ENCODE peak calls at places on chromosomes 16 and 17, in five cellular contexts. One of them, this sample, is unnamed.
A peak's percentile ranks its signal among the peaks of the same experiment; 100 is the strongest.

GRCh38 chr17:41058741-41059140 is 1.2 kb downstream of the KRTAP2-3 start:
- DNase-seq in trophoblast cell: no peak
- DNase-seq in IMR-90: peak; percentile 57
- DNase-seq in H1: no peak
- DNase-seq in neuronal stem cell: no peak
- DNase-seq in this sample: no peak

GRCh38 chr16:1941924-1942809 is 832 bp downstream of the MSRB1 start:
- DNase-seq in neuronal stem cell: no peak
- DNase-seq in H1: no peak
- DNase-seq in trophoblast cell: peak; percentile 79
- DNase-seq in IMR-90: no peak
- DNase-seq in this sample: peak; percentile 29

GRCh38 chr16:81140930-81141780 is 45.0 kb upstream of the GCSH start:
- DNase-seq in IMR-90: no peak
- DNase-seq in neuronal stem cell: no peak
- DNase-seq in trophoblast cell: peak; percentile 98
- DNase-seq in H1: peak; percentile 84
- DNase-seq in this sample: peak; percentile 81

GRCh38 chr17:79127534-79128135 is 53.0 kb downstream of the ENGASE start:
- DNase-seq in H1: no peak
- DNase-seq in neuronal stem cell: no peak
- DNase-seq in trophoblast cell: no peak
- DNase-seq in IMR-90: no peak
- DNase-seq in this sample: no peak

GRCh38 chr17:81184596-81184995 is 18.6 kb upstream of the AATK start:
- DNase-seq in IMR-90: no peak
- DNase-seq in H1: no peak
- DNase-seq in trophoblast cell: no peak
- DNase-seq in neuronal stem cell: peak; percentile 26
- DNase-seq in this sample: peak; percentile 73

GRCh38 chr17:71709271-71709670 is 411.5 kb upstream of the SOX9 start:
- DNase-seq in IMR-90: peak; percentile 22
- DNase-seq in neuronal stem cell: no peak
- DNase-seq in trophoblast cell: no peak
- DNase-seq in H1: no peak
- DNase-seq in this sample: no peak

GRCh38 chr17:7014995-7015586 is 2.7 kb downstream of the RNASEK start:
- DNase-seq in H1: no peak
- DNase-seq in trophoblast cell: peak; percentile 39
- DNase-seq in IMR-90: peak; percentile 66
- DNase-seq in neuronal stem cell: no peak
- DNase-seq in this sample: no peak

GRCh38 chr16:11673091-11674000 is 5.1 kb downstream of the SNN start:
- DNase-seq in neuronal stem cell: no peak
- DNase-seq in IMR-90: no peak
- DNase-seq in trophoblast cell: no peak
- DNase-seq in H1: no peak
- DNase-seq in this sample: no peak

GRCh38 chr17:50967795-50968194 is 101.6 kb upstream of the TOB1 start:
- DNase-seq in IMR-90: peak; percentile 16
- DNase-seq in trophoblast cell: no peak
- DNase-seq in neuronal stem cell: no peak
- DNase-seq in H1: no peak
- DNase-seq in this sample: no peak

GRCh38 chr17:2796164-2797140 is at the start of gene RAP1GAP2:
- DNase-seq in H1: no peak
- DNase-seq in IMR-90: no peak
- DNase-seq in neuronal stem cell: no peak
- DNase-seq in trophoblast cell: peak; percentile 13
- DNase-seq in this sample: no peak

GRCh38 chr16:11877374-11877773 is 26.0 kb upstream of the RSL1D1 start:
- DNase-seq in IMR-90: peak; percentile 43
- DNase-seq in trophoblast cell: peak; percentile 98
- DNase-seq in H1: no peak
- DNase-seq in neuronal stem cell: no peak
- DNase-seq in this sample: no peak

GRCh38 chr17:40922239-40922638 is 15.2 kb downstream of the KRT23 start:
- DNase-seq in IMR-90: peak; percentile 88
- DNase-seq in H1: no peak
- DNase-seq in neuronal stem cell: no peak
- DNase-seq in trophoblast cell: peak; percentile 71
- DNase-seq in this sample: no peak

GRCh38 chr17:80254396-80255241 is 6.0 kb upstream of the RNF213 start:
- DNase-seq in trophoblast cell: peak; percentile 99
- DNase-seq in H1: no peak
- DNase-seq in neuronal stem cell: no peak
- DNase-seq in IMR-90: peak; percentile 91
- DNase-seq in this sample: peak; percentile 32

GRCh38 chr17:83111516-83112282 is 32.3 kb downstream of the METRNL start:
- DNase-seq in IMR-90: no peak
- DNase-seq in trophoblast cell: no peak
- DNase-seq in neuronal stem cell: no peak
- DNase-seq in H1: no peak
- DNase-seq in this sample: no peak
- H2BK120ac ChIP-seq in IMR-90: peak overlapping the region; percentile 99
- H2BK120ac ChIP-seq in trophoblast cell: no peak overlapping the region
- H2BK120ac ChIP-seq in neuronal stem cell: no peak overlapping the region
- H2BK120ac ChIP-seq in H1: no peak overlapping the region
- H2BK120ac ChIP-seq in this sample: no peak overlapping the region

GRCh38 chr17:44121997-44122824 is 1.2 kb downstream of the HDAC5 start:
- DNase-seq in IMR-90: no peak
- DNase-seq in trophoblast cell: no peak
- DNase-seq in H1: no peak
- DNase-seq in neuronal stem cell: no peak
- DNase-seq in this sample: no peak

GRCh38 chr17:44122825-44123355 is 551 bp downstream of the HDAC5 start:
- DNase-seq in IMR-90: no peak
- DNase-seq in neuronal stem cell: no peak
- DNase-seq in trophoblast cell: no peak
- DNase-seq in H1: no peak
- DNase-seq in this sample: no peak

GRCh38 chr17:44121206-44121605 is 2.2 kb downstream of the HDAC5 start:
- DNase-seq in neuronal stem cell: no peak
- DNase-seq in IMR-90: no peak
- DNase-seq in trophoblast cell: no peak
- DNase-seq in H1: no peak
- DNase-seq in this sample: peak; percentile 34

GRCh38 chr17:44124118-44124438 is 637 bp upstream of the HDAC5 start:
- DNase-seq in H1: no peak
- DNase-seq in trophoblast cell: no peak
- DNase-seq in neuronal stem cell: no peak
- DNase-seq in IMR-90: no peak
- DNase-seq in this sample: no peak

DNA sequence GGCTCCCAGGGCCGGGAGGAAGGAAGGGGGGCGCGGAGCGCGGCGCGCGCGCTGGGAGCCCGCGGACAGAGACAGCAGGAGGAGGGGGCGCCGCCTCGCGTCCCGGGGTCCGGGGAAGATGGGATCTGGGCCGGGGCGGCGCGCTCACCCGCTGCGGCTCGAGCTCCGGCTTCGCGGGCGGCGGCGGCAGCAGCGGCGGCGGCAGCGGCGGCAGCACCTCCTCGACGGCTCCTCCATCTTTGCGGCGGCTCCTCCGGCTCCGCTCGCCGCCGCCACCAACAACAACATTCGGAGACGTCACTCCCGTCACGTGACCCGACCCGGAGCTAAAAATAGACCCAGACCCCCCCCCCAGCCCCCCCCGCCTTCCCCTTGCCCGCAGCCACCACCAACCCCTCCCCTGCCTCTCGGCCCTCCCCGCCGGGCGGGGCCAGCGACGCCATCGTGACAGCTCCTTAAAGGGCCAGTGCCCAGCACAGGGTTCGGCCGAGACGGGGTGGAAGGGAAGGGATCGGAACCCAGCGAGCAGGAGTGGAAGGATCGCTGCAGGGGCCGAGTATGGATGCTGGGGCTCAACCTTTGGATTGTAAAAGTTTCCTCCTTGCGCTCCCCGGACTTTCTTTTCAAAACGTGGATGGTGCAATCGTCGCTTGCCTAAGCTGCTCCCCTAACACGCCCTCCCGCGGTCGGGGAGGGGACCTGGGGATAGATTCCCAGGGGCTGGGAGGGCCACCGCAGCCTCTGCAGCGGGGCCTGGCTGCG is at the start of gene HDAC5:
- DNase-seq in H1: peak; percentile 93
- DNase-seq in neuronal stem cell: peak; percentile 91
- DNase-seq in trophoblast cell: peak; percentile 95
- DNase-seq in IMR-90: peak; percentile 91
- DNase-seq in this sample: peak; percentile 99
- H3K14ac ChIP-seq in H1: no peak within 1 kb of the TSS
- H3K14ac ChIP-seq in neuronal stem cell: peak within 1 kb of the TSS; percentile 82
- H3K14ac ChIP-seq in trophoblast cell: peak within 1 kb of the TSS; percentile 98
- H3K14ac ChIP-seq in IMR-90: peak within 1 kb of the TSS; percentile 98
- H3K14ac ChIP-seq in this sample: peak within 1 kb of the TSS; percentile 76

GRCh38 chr16:71540-72341 is 690 bp downstream of the RHBDF1 start:
- DNase-seq in H1: peak; percentile 85
- DNase-seq in neuronal stem cell: peak; percentile 29
- DNase-seq in trophoblast cell: peak; percentile 95
- DNase-seq in IMR-90: peak; percentile 76
- DNase-seq in this sample: peak; percentile 92
- H4K8ac ChIP-seq in H1: no peak overlapping the region
- H4K8ac ChIP-seq in neuronal stem cell: no peak overlapping the region
- H4K8ac ChIP-seq in trophoblast cell: peak overlapping the region; percentile 51
- H4K8ac ChIP-seq in IMR-90: peak overlapping the region; percentile 79
- H4K8ac ChIP-seq in this sample: no peak overlapping the region

GRCh38 chr17:32348483-32348800 is 1.5 kb upstream of the ZNF207 start:
- DNase-seq in neuronal stem cell: no peak
- DNase-seq in IMR-90: no peak
- DNase-seq in H1: no peak
- DNase-seq in trophoblast cell: no peak
- DNase-seq in this sample: no peak

GRCh38 chr17:32350662-32351418 is 883 bp downstream of the ZNF207 start:
- DNase-seq in H1: no peak
- DNase-seq in IMR-90: peak; percentile 62
- DNase-seq in neuronal stem cell: no peak
- DNase-seq in trophoblast cell: peak; percentile 81
- DNase-seq in this sample: no peak

GRCh38 chr17:32349503-32349853 is 479 bp upstream of the ZNF207 start:
- DNase-seq in IMR-90: no peak
- DNase-seq in trophoblast cell: peak; percentile 57
- DNase-seq in neuronal stem cell: no peak
- DNase-seq in H1: no peak
- DNase-seq in this sample: no peak

GRCh38 chr17:32345953-32346600 is 3.9 kb upstream of the ZNF207 start:
- DNase-seq in neuronal stem cell: no peak
- DNase-seq in IMR-90: no peak
- DNase-seq in H1: no peak
- DNase-seq in trophoblast cell: no peak
- DNase-seq in this sample: no peak

GRCh38 chr17:32349854-32350661 is at the start of gene ZNF207:
- DNase-seq in H1: peak; percentile 92
- DNase-seq in neuronal stem cell: peak; percentile 94
- DNase-seq in IMR-90: peak; percentile 97
- DNase-seq in trophoblast cell: peak; percentile 99
- DNase-seq in this sample: peak; percentile 97
- H2BK120ac ChIP-seq in H1: peak within 1 kb of the TSS; percentile 55
- H2BK120ac ChIP-seq in neuronal stem cell: no peak within 1 kb of the TSS
- H2BK120ac ChIP-seq in IMR-90: peak within 1 kb of the TSS; percentile 7
- H2BK120ac ChIP-seq in trophoblast cell: peak within 1 kb of the TSS; percentile 87
- H2BK120ac ChIP-seq in this sample: peak within 1 kb of the TSS; percentile 86

GRCh38 chr16:51119576-51120288 is 31.3 kb downstream of the SALL1 start:
- DNase-seq in H1: no peak
- DNase-seq in IMR-90: peak; percentile 1
- DNase-seq in trophoblast cell: no peak
- DNase-seq in neuronal stem cell: no peak
- DNase-seq in this sample: no peak
- H3K14ac ChIP-seq in H1: no peak overlapping the region
- H3K14ac ChIP-seq in IMR-90: no peak overlapping the region
- H3K14ac ChIP-seq in trophoblast cell: no peak overlapping the region
- H3K14ac ChIP-seq in neuronal stem cell: no peak overlapping the region
- H3K14ac ChIP-seq in this sample: no peak overlapping the region

DNA sequence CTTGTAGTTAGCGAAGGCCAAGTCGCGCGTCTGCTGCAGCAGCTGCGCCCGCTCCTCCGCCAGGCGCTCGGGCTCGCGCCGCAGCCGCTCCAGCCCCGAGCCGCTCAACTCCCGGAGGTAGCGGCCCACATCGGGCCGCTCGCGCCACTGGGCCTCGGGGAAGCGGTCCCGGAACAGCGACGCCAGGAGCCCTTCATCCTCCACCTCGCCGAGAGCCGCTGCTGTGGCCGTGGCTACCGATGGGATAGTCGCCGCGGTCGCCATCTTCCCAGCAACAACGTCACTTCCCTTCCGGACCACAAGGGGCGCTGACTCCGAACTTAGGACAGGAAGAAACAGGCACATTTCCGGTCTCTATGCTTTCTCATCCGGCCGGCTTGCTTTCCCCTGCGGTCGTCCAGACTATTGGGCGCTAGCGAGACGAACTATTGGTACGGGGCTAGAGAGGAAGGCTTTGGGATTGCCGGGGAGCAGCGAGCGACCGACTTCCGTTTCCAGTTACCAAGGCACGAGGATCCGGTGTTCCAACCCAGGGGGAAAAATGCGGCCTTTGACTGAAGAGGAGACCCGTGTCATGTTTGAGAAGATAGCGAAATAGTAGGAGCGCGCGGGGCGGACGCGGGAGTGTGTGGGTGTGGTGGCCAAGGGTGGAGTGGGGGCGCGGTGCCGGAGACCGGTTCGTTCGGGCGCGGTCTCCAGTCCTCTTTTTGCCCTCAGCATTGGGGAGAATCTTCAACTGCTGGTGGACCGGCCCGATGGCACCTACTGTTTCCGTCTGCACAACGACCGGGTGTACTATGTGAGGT is at the start of the genes COG8 and NIP7:
- DNase-seq in trophoblast cell: peak; percentile 99
- DNase-seq in IMR-90: peak; percentile 98
- DNase-seq in H1: peak; percentile 97
- DNase-seq in neuronal stem cell: peak; percentile 97
- DNase-seq in this sample: peak; percentile 97
- H4K8ac ChIP-seq in trophoblast cell: peak within 1 kb of the TSS; percentile 97
- H4K8ac ChIP-seq in IMR-90: peak within 1 kb of the TSS; percentile 84
- H4K8ac ChIP-seq in H1: peak within 1 kb of the TSS; percentile 92
- H4K8ac ChIP-seq in neuronal stem cell: no peak within 1 kb of the TSS
- H4K8ac ChIP-seq in this sample: no peak within 1 kb of the TSS